ENCODE peak calls at places on chromosome 4, in eight cellular contexts. K, X, T, F, Z, Q, Y and B are unnamed samples. For H3K36me3 and H3K4me1, the result is how much of the 10 kb centered on the place peaks cover.

GRCh38 chr4:148926861-148927260 is 484.6 kb upstream of the NR3C2 start:
- DNase-seq in F (no peak), Y (no peak), Q (no peak), K (no peak), Z (no peak), X (peak), T (no peak), B (peak)

GRCh38 chr4:87120411-87121162 is 99.8 kb downstream of the KLHL8 start:
- DNase-seq in T (peak), Z (peak), Y (peak), Q (no peak), X (peak), F (no peak), K (no peak), B (peak)

GRCh38 chr4:53481586-53481985 is 104.1 kb downstream of the FIP1L1 start:
- DNase-seq in T (no peak), K (no peak), Z (no peak), Y (no peak), F (no peak), Q (no peak), X (no peak), B (no peak)

GRCh38 chr4:183097251-183098079 is 1.6 kb upstream of the WWC2 start:
- DNase-seq in X (no peak), Q (no peak), T (no peak), F (no peak), Z (peak), Y (no peak), K (no peak), B (no peak)

GRCh38 chr4:123183308-123183707 is 213.3 kb upstream of the SPRY1 start:
- DNase-seq in Q (no peak), Y (no peak), Z (no peak), F (no peak), K (no peak), X (no peak), T (no peak), B (no peak)

GRCh38 chr4:6746721-6747689 is 31.0 kb downstream of the BLOC1S4 start:
- DNase-seq in X (peak), F (no peak), T (peak), Y (no peak), K (no peak), Q (no peak), Z (peak), B (peak)

GRCh38 chr4:22901631-22902030 is 208.9 kb downstream of the GBA3 start:
- DNase-seq in Y (no peak), Z (no peak), T (no peak), K (no peak), X (no peak), F (no peak), Q (no peak), B (no peak)

GRCh38 chr4:158074851-158075250 is 98.0 kb downstream of the GASK1B start:
- DNase-seq in Q (no peak), F (no peak), X (no peak), T (no peak), K (no peak), Z (no peak), Y (no peak), B (no peak)

GRCh38 chr4:76758996-76759395 is 138.9 kb downstream of the SOWAHB start:
- DNase-seq in F (no peak), T (no peak), K (no peak), Y (no peak), Z (no peak), X (no peak), Q (no peak), B (no peak)
- H3K36me3 ChIP-seq in F (under half), T (under half), K (under half), Y (under half), Z (under half), X (under half), Q (under half), B (under half)

GRCh38 chr4:143410015-143410414 is 73.3 kb downstream of the GAB1 start:
- DNase-seq in Y (no peak), T (no peak), X (no peak), F (no peak), Q (no peak), Z (no peak), K (no peak), B (no peak)
- H3K4me1 ChIP-seq in Y (under half), T (under half), X (under half), F (under half), Q (under half), Z (under half), K (under half), B (under half)

GRCh38 chr4:102794999-102795398 is 32.4 kb downstream of the UBE2D3 start:
- DNase-seq in Y (no peak), T (no peak), Z (no peak), F (no peak), X (no peak), Q (no peak), K (no peak), B (no peak)

DNA sequence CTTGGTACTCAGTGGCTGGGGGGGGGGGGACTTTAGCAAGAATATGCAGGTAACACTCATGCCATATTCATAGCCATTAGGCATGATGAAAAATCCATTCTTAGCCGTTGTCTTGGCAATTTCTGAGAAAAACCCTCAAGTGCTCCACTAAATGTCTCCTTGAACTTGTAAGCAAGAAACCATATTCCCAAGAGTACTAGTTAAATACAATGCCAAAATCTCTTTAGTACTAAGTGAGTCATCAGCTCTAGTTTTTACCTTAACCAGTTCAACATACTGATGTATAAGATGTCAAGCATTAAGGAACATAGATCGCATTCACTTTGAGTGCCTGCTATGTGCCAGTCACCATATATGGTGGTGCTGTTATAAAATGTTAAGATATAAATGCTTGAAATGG is 27.5 kb downstream of the UBE2D3 start:
- DNase-seq in Y (no peak), Q (no peak), Z (no peak), X (no peak), K (no peak), F (no peak), T (no peak), B (no peak)
- H3K36me3 ChIP-seq in Y (under half), Q (under half), Z (half or more), X (under half), K (half or more), F (half or more), T (under half), B (under half)

DNA sequence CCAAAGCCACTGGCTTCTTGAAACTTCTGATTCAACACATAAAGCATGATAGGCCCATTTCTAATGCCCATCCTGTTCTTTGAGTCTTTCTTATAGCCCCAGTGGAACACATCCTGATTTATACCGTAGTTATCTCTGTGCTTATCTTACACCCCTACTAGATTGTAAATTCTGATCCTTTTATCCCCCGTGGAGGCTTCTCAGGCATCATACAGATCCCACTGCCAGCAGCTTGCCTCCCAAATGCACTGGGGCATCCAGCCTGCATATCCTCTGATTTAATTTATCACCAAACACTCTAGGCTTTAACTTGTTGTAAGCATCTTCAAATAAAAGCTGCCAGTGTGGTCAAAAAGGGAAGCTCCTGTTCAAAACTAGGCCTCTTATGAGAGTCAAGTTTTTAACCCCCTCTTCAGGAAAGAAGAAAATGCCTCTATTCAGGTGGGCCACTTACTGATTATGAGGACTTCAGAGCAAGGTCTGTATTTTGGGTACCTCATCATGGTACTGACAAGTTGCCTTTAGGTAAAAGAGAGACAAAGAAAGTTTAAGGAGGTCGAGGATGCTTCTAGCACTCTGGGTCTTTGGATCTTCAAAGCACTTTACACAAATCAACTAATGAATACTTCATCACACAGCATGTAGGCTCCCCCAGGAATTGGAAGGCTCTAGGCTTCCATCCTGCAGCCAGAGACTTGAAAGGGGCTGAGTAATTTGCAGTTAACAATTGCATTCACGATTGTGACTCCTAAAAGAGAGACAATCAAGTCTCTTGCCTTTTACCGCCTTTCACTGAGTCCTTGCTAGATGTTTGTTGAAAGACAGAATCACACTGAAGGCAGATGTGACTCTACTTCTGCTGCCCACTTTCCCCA is 95.8 kb upstream of the LDB2 start:
- DNase-seq in X (no peak), Y (no peak), Q (no peak), T (no peak), Z (no peak), K (no peak), F (no peak), B (no peak)
- H3K4me1 ChIP-seq in X (under half), Y (under half), Q (under half), T (under half), Z (under half), K (under half), F (under half), B (under half)

DNA sequence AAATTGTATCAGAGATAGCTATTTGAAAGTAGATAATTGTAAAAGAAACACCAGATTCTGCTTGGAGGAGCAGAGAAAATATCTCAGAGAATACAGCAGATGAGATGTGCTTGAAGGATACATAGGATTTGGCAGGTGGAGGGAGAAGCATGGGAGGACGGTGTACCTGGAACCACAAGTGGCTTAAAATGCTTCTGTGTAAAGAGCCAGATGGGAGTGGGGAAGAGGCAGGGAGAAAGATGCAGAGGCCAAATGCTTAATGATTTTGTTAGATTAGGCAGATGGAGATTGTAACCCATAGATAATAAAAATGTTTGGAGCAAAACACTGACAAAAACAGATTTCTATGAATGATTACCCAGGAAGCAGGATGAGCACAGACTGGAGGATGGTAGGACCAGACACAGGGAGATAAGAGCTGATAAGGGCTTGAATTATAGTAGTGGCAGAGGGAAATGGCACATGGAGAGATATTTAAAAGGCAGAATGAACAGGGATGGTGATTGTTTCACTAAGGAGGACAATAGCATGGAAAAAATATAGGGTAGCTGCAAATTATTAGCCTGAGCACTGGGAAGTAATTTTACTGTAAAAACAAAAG is 145.7 kb upstream of the TBC1D9 start:
- DNase-seq in Q (no peak), F (no peak), X (no peak), K (no peak), Y (no peak), T (no peak), Z (no peak), B (no peak)
- H3K36me3 ChIP-seq in Q (under half), F (under half), X (under half), K (under half), Y (under half), T (under half), Z (under half), B (under half)

GRCh38 chr4:38618510-38618909 is 45.5 kb upstream of the KLF3 start:
- DNase-seq in Z (no peak), F (no peak), Q (no peak), X (no peak), K (no peak), Y (no peak), T (no peak), B (no peak)
- H3K4me1 ChIP-seq in Z (under half), F (under half), Q (under half), X (under half), K (under half), Y (under half), T (under half), B (under half)

GRCh38 chr4:78557841-78558240 is 6.3 kb downstream of the ANXA3 start:
- DNase-seq in T (no peak), F (no peak), Q (no peak), Y (no peak), Z (no peak), K (no peak), X (no peak), B (no peak)
- H3K36me3 ChIP-seq in T (under half), F (under half), Q (under half), Y (under half), Z (under half), K (under half), X (under half), B (under half)